ENCODE peak calls at places on chromosomes 3 and 15, in seven cellular contexts. P is ovary; G is activated CD4-positive, alpha-beta T cell treated with anti-CD3 and anti-CD28 coated beads, Interleukin-2, amount 50 U/mL, for 1 hour; V is GM13977; Y is B cell; F is stimulated activated CD8-positive, alpha-beta memory T cell treated with anti-CD3 and anti-CD28 coated beads, Interleukin-12 subunit alpha, Interleukin-12 subunit beta, amount 100 ng/mL, for 4 hours; S is posterior vena cava. H is an unnamed sample.
A peak's percentile ranks its signal among the peaks of the same experiment; 100 is the strongest.

GRCh38 chr3:52841981-52842340 is 7.1 kb upstream of the MUSTN1 start:
- DNase-seq in V (no peak), P (no peak), G (no peak), F (no peak), S (peak; percentile 47), Y (no peak), H (no peak)

GRCh38 chr3:126677862-126678549 is 23.1 kb upstream of the TXNRD3 start:
- DNase-seq in P (no peak), Y (no peak), G (no peak), F (no peak), S (no peak), V (no peak), H (no peak)

GRCh38 chr3:60755094-60755493 is 496.2 kb downstream of the FHIT start:
- DNase-seq in F (no peak), Y (no peak), P (no peak), V (no peak), G (no peak), S (no peak), H (no peak)

GRCh38 chr15:38555686-38556334 is 8.8 kb downstream of the RASGRP1 start:
- DNase-seq in G (no peak), S (no peak), P (no peak), V (peak; percentile 37), Y (no peak), F (no peak), H (no peak)

GRCh38 chr15:70062321-70062956 is 35.3 kb downstream of the TLE3 start:
- DNase-seq in F (no peak), Y (no peak), P (peak; percentile 88), G (no peak), S (peak; percentile 88), V (no peak), H (no peak)

GRCh38 chr3:192812736-192813383 is 85.5 kb upstream of the FGF12 start:
- DNase-seq in G (no peak), V (no peak), F (no peak), S (no peak), Y (no peak), P (no peak), H (no peak)

GRCh38 chr15:33048255-33048654 is 146.3 kb downstream of the FMN1 start:
- DNase-seq in Y (no peak), G (no peak), P (no peak), F (no peak), S (no peak), V (no peak), H (no peak)

GRCh38 chr3:48130321-48130881 is 57.8 kb downstream of the CDC25A start:
- DNase-seq in Y (no peak), P (peak; percentile 80), V (no peak), S (peak; percentile 95), F (no peak), G (no peak), H (no peak)

GRCh38 chr3:123610331-123610730 is 25.5 kb upstream of the HACD2 start:
- DNase-seq in V (no peak), G (no peak), S (no peak), Y (peak; percentile 42), F (no peak), P (no peak), H (no peak)

GRCh38 chr3:16884084-16884747 is 539 bp upstream of the PLCL2 start:
- DNase-seq in S (peak; percentile 90), G (peak; percentile 73), V (peak; percentile 91), Y (peak; percentile 94), F (peak; percentile 59), P (peak; percentile 81), H (peak; percentile 93)

GRCh38 chr3:6526861-6527260 is 334.1 kb upstream of the GRM7 start:
- DNase-seq in S (no peak), Y (no peak), F (no peak), P (no peak), V (no peak), G (no peak), H (no peak)

GRCh38 chr3:178504128-178504527 is 32.1 kb upstream of the KCNMB2 start:
- DNase-seq in G (no peak), Y (no peak), P (no peak), V (no peak), S (no peak), F (no peak), H (no peak)

H was measured in GM12891.